ENCODE peak calls at places on chromosomes 1 and 21, in ten cellular contexts. G is A549, L is heart left ventricle, K is GM10248, Q is OCI-LY7, F is fibroblast of lung, O is astrocyte, U is choroid plexus epithelial cell, T is GM12864, R is GM12865. I is an unnamed sample.

GRCh38 chr1:210683403-210684047 is 354.8 kb downstream of the HHAT start:
- DNase-seq in G (no peak), L (no peak), K (no peak), Q (no peak), F (no peak), O (no peak), U (no peak), T (no peak), R (no peak), I (no peak)

GRCh38 chr1:72435025-72435424 is 152.7 kb upstream of the NEGR1 start:
- DNase-seq in G (no peak), L (no peak), K (no peak), Q (no peak), F (no peak), O (peak; percentile 63), U (peak; percentile 37), T (no peak), R (peak; percentile 20), I (no peak)

GRCh38 chr21:29697555-29698193 is 242.1 kb downstream of the GRIK1 start:
- DNase-seq in G (no peak), L (no peak), K (peak; percentile 36), Q (peak; percentile 53), F (no peak), O (peak; percentile 30), U (peak; percentile 37), T (peak; percentile 8), R (peak; percentile 23), I (no peak)

GRCh38 chr21:33839167-33839716 is 76.4 kb downstream of the ATP5PO start:
- DNase-seq in G (no peak), L (no peak), K (no peak), Q (no peak), F (no peak), O (no peak), U (no peak), T (no peak), R (no peak), I (no peak)

GRCh38 chr21:34950980-34951379 is 98.1 kb downstream of the RUNX1 start:
- DNase-seq in G (no peak), L (no peak), K (no peak), Q (no peak), F (no peak), O (peak; percentile 55), U (no peak), T (no peak), R (no peak), I (no peak)

GRCh38 chr1:1943834-1944570 is 24.9 kb upstream of the TMEM52 start:
- DNase-seq in G (peak; percentile 71), L (peak; percentile 78), K (peak; percentile 75), Q (peak; percentile 46), F (peak; percentile 4), O (peak; percentile 15), U (peak; percentile 44), T (no peak), R (peak; percentile 27), I (peak; percentile 60)

GRCh38 chr1:19811206-19811851 is 3.8 kb downstream of the RNF186 start:
- DNase-seq in G (peak; percentile 24), L (no peak), K (peak; percentile 75), Q (peak; percentile 42), F (peak; percentile 64), O (peak; percentile 8), U (peak; percentile 73), T (no peak), R (peak; percentile 70), I (peak; percentile 61)

GRCh38 chr1:11072216-11072917 is 12.5 kb upstream of the SRM start:
- DNase-seq in G (no peak), L (no peak), K (peak; percentile 64), Q (peak; percentile 71), F (no peak), O (no peak), U (no peak), T (no peak), R (peak; percentile 67), I (no peak)

GRCh38 chr1:24441996-24442668 is 26.5 kb downstream of the NIPAL3 start:
- DNase-seq in G (no peak), L (no peak), K (no peak), Q (no peak), F (no peak), O (no peak), U (no peak), T (no peak), R (no peak), I (no peak)

GRCh38 chr1:24441480-24441879 is 25.9 kb downstream of the NIPAL3 start:
- DNase-seq in G (no peak), L (no peak), K (no peak), Q (no peak), F (no peak), O (no peak), U (no peak), T (no peak), R (no peak), I (no peak)

GRCh38 chr1:24443241-24443656 is 27.6 kb downstream of the NIPAL3 start:
- DNase-seq in G (no peak), L (no peak), K (no peak), Q (no peak), F (peak; percentile 36), O (peak; percentile 28), U (no peak), T (no peak), R (no peak), I (no peak)

GRCh38 chr1:24438423-24438901 is 22.9 kb downstream of the NIPAL3 start:
- DNase-seq in G (no peak), L (peak; percentile 69), K (no peak), Q (no peak), F (peak; percentile 71), O (no peak), U (peak; percentile 45), T (no peak), R (no peak), I (no peak)

GRCh38 chr1:24442764-24443163 is 27.2 kb downstream of the NIPAL3 start:
- DNase-seq in G (no peak), L (no peak), K (no peak), Q (no peak), F (peak; percentile 47), O (peak; percentile 4), U (no peak), T (no peak), R (no peak), I (no peak)
- TF ChIP-seq CTCF in G (no peak), L (no peak), K (no peak), Q (no peak), F (no peak), O (no peak), U (no peak), T (no peak), R (no peak), I (no peak)

GRCh38 chr1:218299416-218299815 is 14.3 kb downstream of the RRP15 start:
- DNase-seq in G (peak; percentile 26), L (no peak), K (no peak), Q (peak; percentile 30), F (peak; percentile 78), O (peak; percentile 56), U (peak; percentile 87), T (no peak), R (peak; percentile 15), I (no peak)
- TF ChIP-seq CTCF in G (peak; percentile 75), L (peak; percentile 40), K (peak; percentile 50), Q (peak; percentile 77), F (peak; percentile 65), O (peak; percentile 66), U (peak; percentile 73), T (peak; percentile 36), R (peak; percentile 28), I (no peak)

GRCh38 chr1:212668477-212668876 is 31.2 kb downstream of the BATF3 start:
- DNase-seq in G (no peak), L (peak; percentile 28), K (no peak), Q (no peak), F (no peak), O (no peak), U (no peak), T (no peak), R (no peak), I (no peak)

GRCh38 chr1:212670301-212670700 is 29.3 kb downstream of the BATF3 start:
- DNase-seq in G (no peak), L (no peak), K (no peak), Q (no peak), F (no peak), O (no peak), U (no peak), T (no peak), R (no peak), I (no peak)

GRCh38 chr1:212669600-212669999 is 30.0 kb downstream of the BATF3 start:
- DNase-seq in G (no peak), L (no peak), K (no peak), Q (no peak), F (no peak), O (no peak), U (no peak), T (no peak), R (no peak), I (no peak)

GRCh38 chr1:212667223-212668139 is 32.2 kb downstream of the BATF3 start:
- DNase-seq in G (peak; percentile 78), L (peak; percentile 63), K (peak; percentile 55), Q (peak; percentile 35), F (peak; percentile 93), O (peak; percentile 94), U (peak; percentile 96), T (no peak), R (peak; percentile 49), I (no peak)

DNA sequence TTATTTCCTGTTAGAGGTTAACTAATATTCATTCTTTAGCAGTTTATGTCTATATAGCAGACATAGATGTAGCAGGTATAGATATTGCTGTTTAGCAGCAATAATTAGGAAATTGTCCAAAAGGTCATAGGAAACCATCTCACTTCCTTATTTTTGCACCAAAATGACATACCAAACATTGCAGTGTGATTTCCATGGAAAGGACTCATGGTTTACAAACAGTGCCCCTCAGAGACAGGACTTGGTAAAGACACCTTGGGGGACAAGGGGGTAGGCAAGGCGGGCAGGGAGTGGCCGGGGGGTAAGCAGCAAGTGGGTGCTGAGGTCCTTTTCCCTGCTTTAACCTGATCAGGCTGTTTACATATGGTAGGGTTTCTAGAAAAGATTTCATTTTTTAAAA is 30.5 kb downstream of the BATF3 start:
- DNase-seq in G (peak; percentile 53), L (no peak), K (no peak), Q (peak; percentile 48), F (peak; percentile 18), O (no peak), U (peak; percentile 45), T (no peak), R (peak; percentile 41), I (no peak)
- TF ChIP-seq CTCF in G (peak; percentile 8), L (no peak), K (peak; percentile 24), Q (peak; percentile 70), F (peak; percentile 26), O (peak; percentile 10), U (peak; percentile 42), T (peak; percentile 37), R (peak; percentile 22), I (no peak)

DNA sequence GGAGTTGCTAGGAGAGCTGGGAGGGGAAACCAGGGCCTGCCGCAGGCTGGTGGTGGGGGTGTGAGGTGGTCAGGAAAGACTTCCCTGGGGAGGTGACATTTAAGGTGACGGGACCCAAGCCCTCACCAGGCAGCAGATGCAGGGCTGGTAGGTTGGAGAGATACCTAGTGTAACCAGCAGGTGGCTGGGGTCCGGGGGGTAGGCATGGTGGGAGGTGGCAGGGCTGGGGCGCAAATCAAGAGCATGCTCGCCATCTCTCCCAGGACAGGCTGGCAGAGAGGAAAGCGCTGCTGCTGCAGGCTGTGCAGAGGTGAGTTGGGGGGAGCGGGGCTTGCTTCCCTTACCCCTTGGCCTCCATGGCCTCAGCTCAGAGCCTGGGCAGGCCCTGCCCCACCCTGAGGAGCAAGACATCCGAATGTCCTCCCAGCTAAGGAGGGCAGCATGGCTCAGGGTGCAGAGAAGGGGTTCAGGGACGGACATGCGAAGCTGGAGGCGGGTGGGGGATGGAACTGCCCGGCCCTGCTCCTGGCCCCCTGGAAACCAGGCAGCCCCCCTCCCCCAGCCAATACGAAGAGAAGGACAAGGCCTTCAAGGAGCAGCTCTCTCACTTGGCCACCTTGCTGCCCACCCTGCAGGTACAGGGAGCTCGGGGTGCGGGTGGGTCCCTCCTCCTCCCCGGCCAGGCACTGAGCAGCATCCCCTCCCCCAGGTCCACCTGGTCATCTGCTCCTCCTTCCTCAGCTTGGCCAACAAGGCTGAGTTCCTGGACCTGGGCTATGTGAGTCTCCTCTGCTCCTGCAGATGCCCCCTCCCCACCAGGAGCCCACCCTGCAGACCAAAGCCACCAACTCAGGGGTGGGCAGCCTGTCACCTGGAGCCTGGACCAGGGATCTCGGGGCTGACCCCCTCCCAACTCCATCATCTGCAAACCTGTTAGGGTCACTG is 4.0 kb downstream of the RNF207 start:
- DNase-seq in G (no peak), L (no peak), K (no peak), Q (peak; percentile 40), F (no peak), O (no peak), U (no peak), T (no peak), R (peak; percentile 53), I (no peak)
- TF ChIP-seq CTCF in G (no peak), L (no peak), K (peak; percentile 18), Q (peak; percentile 61), F (peak; percentile 23), O (no peak), U (peak; percentile 24), T (peak; percentile 48), R (peak; percentile 48), I (no peak)